ENCODE peak calls at places on chromosomes 5 and 9, in four cellular contexts. M is uterus, P is right atrium auricular region, F is AG09309. A is an unnamed sample.
A peak's percentile ranks its signal among the peaks of the same experiment; 100 is the strongest.

GRCh38 chr5:150258126-150258525 is 31.4 kb downstream of the CAMK2A start:
- DNase-seq in F (no peak), P (no peak), M (no peak), A (no peak)

GRCh38 chr5:161925960-161926359 is 78.0 kb downstream of the GABRA1 start:
- DNase-seq in P (no peak), F (no peak), M (no peak), A (no peak)

GRCh38 chr9:128819716-128820664 is 1.7 kb downstream of the ENDOG start:
- DNase-seq in F (no peak), P (peak; percentile 71), M (peak; percentile 64), A (no peak)

GRCh38 chr5:52043137-52043536 is 659.9 kb downstream of the ISL1 start:
- DNase-seq in F (no peak), P (no peak), M (no peak), A (no peak)

GRCh38 chr5:162503796-162504195 is 436.2 kb downstream of the GABRG2 start:
- DNase-seq in F (no peak), M (no peak), P (no peak), A (no peak)

GRCh38 chr5:127369772-127370171 is 79.2 kb downstream of the MEGF10 start:
- DNase-seq in F (no peak), P (no peak), M (no peak), A (no peak)

GRCh38 chr9:91978739-91979414 is 28.8 kb upstream of the ROR2 start:
- DNase-seq in F (peak; percentile 71), P (no peak), M (no peak), A (peak; percentile 56)

GRCh38 chr5:1546556-1546955 is 22.8 kb upstream of the LPCAT1 start:
- DNase-seq in F (no peak), M (peak; percentile 8), P (peak; percentile 58), A (no peak)

GRCh38 chr5:123429221-123429954 is 6.2 kb upstream of the CEP120 start:
- DNase-seq in M (no peak), F (no peak), P (no peak), A (no peak)

GRCh38 chr9:122348288-122348777 is 22.5 kb upstream of the PTGS1 start:
- DNase-seq in P (no peak), F (no peak), M (no peak), A (no peak)

GRCh38 chr9:119675951-119676350 is 306.7 kb upstream of the BRINP1 start:
- DNase-seq in P (no peak), F (no peak), M (no peak), A (no peak)

GRCh38 chr5:169667896-169668674 is 31.0 kb downstream of the DOCK2 start:
- DNase-seq in F (no peak), M (no peak), P (no peak), A (no peak)

GRCh38 chr5:150224483-150225027 is 34.7 kb downstream of the SLC6A7 start:
- DNase-seq in M (no peak), F (no peak), P (no peak), A (no peak)

GRCh38 chr9:4515958-4516375 is 25.7 kb downstream of the SLC1A1 start:
- DNase-seq in P (no peak), M (no peak), F (no peak), A (no peak)

GRCh38 chr5:148846930-148847329 is 20.5 kb downstream of the ADRB2 start:
- DNase-seq in P (no peak), M (no peak), F (no peak), A (no peak)

GRCh38 chr5:139668064-139668880 is 20.1 kb downstream of the CXXC5 start:
- DNase-seq in F (no peak), M (no peak), P (no peak), A (no peak)

GRCh38 chr9:128891354-128892222 is 9.7 kb downstream of the LRRC8A start:
- DNase-seq in F (no peak), P (no peak), M (no peak), A (no peak)

GRCh38 chr5:116759860-116760644 is 185.4 kb upstream of the SEMA6A start:
- DNase-seq in F (no peak), M (no peak), P (no peak), A (no peak)

DNA sequence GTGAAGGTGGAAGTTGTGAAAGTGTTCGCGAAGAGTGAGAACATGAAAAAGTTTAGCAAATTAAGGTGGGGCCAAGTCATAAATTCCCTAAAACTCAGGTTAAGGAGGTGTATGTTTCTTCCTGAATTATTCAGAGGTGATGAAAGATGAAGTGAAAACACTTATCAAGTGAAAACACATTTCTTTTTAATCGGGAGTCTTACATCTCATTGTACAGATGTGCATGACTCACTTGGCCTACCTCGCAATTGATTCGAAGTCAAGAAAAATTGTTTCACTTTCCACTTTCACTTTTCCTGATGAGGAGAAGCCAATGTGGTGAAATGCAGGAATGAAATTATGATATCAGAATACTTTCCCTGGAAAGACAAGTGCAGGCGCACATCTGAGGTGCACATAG is 78.6 kb downstream of the SLC25A46 start:
- DNase-seq in F (no peak), P (no peak), M (no peak), A (no peak)
- H3K4me3 ChIP-seq in F (no peak overlapping the region), P (no peak overlapping the region), M (no peak overlapping the region), A (no peak overlapping the region)

DNA sequence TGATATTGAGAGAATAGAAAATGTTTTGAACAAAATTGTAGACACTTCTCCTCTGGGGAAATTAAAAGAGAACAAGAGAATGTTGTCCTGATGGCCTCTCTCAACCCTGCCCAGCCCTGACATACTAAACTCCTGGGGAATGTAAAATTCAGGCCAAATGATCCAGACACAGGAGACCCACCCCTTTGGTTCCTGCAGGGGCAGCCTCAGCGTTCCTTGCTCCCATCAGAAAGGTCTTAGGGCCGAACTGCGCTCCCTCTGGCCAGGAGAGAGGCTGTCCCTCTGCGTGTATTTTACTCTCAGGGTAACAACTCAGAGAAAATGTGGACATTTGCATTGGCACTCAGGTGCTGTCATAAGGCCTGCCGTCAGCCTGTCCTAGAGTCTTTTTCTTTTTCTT is 616.3 kb upstream of the KLF4 start:
- DNase-seq in M (no peak), P (no peak), F (no peak), A (no peak)
- TF ChIP-seq CTCF in M (no peak), P (no peak), F (no peak), A (no peak)

GRCh38 chr9:135702002-135702721 is at the start of gene KCNT1:
- DNase-seq in F (no peak), M (no peak), P (no peak), A (no peak)
- H3K4me3 ChIP-seq in F (no peak within 1 kb of the TSS), M (peak within 1 kb of the TSS; percentile 17), P (peak within 1 kb of the TSS; percentile 29), A (no peak within 1 kb of the TSS)

DNA sequence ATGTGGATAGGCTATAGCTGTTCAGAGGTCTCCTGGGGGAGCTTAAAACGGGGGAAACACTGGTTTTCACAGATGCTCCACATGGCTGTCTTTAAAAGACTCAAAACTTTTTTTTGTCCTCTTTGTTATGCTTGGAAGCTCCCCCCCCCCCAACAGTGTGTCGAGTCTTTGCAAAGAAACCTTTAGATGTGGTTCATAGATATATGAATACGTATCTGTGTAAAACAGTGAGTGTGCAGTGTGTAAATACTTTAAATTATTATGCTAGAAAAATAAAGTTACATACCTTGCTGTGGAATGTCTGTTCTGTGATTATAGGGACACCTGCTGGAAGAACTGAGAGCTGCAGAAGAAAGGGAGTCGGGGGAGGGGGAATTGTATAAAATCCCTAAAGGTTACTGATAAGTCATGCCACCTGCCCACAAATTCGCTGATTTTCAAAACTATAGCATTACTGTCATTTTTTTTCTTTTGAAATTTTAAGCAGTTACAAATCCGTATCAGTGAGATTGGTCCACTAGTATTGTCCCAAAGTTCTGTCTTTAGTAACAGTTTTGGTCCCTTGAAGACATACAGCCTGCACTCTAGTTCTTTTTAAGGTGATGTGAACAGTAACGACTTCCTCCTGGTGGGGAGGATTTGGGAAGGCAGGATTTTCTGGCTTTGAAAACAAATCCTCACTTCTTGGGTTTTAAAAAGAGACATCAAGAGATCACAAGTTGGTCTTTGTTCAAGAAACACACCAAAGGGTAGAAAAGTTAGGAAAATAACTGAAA is 22.9 kb downstream of the RGMB start:
- DNase-seq in F (no peak), M (peak; percentile 31), P (no peak), A (no peak)
- TF ChIP-seq CTCF in F (peak; percentile 74), M (peak; percentile 68), P (peak; percentile 69), A (peak; percentile 75)

DNA sequence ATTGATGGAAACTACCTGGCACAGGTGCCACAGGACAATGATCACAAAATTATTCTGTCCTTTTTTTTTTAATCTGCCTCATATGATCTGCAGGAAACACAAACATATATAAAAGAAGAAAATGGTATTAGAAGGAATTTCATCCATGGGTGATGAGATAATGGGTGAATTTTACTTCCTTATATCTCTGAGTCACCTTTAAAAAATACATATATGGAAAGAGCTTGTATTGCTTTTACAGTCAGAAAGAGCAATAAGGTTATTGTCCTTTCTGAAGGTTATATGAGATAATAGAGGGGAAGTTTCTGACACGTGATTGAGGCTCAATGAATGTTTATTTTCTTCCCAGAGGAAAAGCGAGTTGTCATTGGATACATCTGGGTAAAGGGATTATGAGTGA is 31.6 kb downstream of the NEURL1B start:
- DNase-seq in P (no peak), M (no peak), F (no peak), A (no peak)
- H3K4me3 ChIP-seq in P (no peak overlapping the region), M (no peak overlapping the region), F (no peak overlapping the region), A (no peak overlapping the region)

GRCh38 chr9:19629506-19629905 is 159.3 kb downstream of the SLC24A2 start:
- DNase-seq in P (no peak), M (no peak), F (no peak), A (no peak)
- TF ChIP-seq CTCF in P (no peak), M (no peak), F (no peak), A (no peak)

GRCh38 chr5:75847561-75848021 is 130.4 kb upstream of the POC5 start:
- DNase-seq in F (no peak), M (no peak), P (no peak), A (no peak)
- H3K4me3 ChIP-seq in F (no peak overlapping the region), M (no peak overlapping the region), P (no peak overlapping the region), A (no peak overlapping the region)

GRCh38 chr9:97773723-97774122 is 76.6 kb upstream of the XPA start:
- DNase-seq in F (no peak), P (peak; percentile 83), M (no peak), A (no peak)
- TF ChIP-seq CTCF in F (no peak), P (no peak), M (no peak), A (no peak)